ENCODE peak calls at places on chromosome 2, in eight cellular contexts. D is anterior cingulate cortex; Y is CD4-positive, alpha-beta T cell; F is DMS153; G is AG09309; N is left lobe of liver; Q is iris pigment epithelial cell; P is A172. U is an unnamed sample.
A peak's percentile ranks its signal among the peaks of the same experiment; 100 is the strongest.

GRCh38 chr2:182381225-182381624 is 45.6 kb downstream of the PDE1A start:
- DNase-seq in D (no peak), Y (no peak), F (no peak), G (no peak), N (no peak), Q (no peak), P (no peak), U (no peak)

GRCh38 chr2:128304330-128304714 is 14.3 kb downstream of the HS6ST1 start:
- DNase-seq in D (no peak), Y (no peak), F (no peak), G (no peak), N (no peak), Q (no peak), P (no peak), U (no peak)

GRCh38 chr2:189300917-189301316 is 121.4 kb upstream of the COL5A2 start:
- DNase-seq in D (no peak), Y (peak; percentile 13), F (no peak), G (no peak), N (no peak), Q (no peak), P (no peak), U (no peak)

GRCh38 chr2:4553219-4553618 is 849.8 kb downstream of the DCDC2C start:
- DNase-seq in D (no peak), Y (no peak), F (no peak), G (no peak), N (no peak), Q (no peak), P (no peak), U (no peak)

GRCh38 chr2:146214394-146214929 is 1630.4 kb upstream of the ACVR2A start:
- DNase-seq in D (no peak), Y (no peak), F (no peak), G (no peak), N (no peak), Q (peak; percentile 5), P (no peak), U (no peak)

GRCh38 chr2:118202707-118203303 is 114.5 kb downstream of the INSIG2 start:
- DNase-seq in D (no peak), Y (peak; percentile 32), F (no peak), G (peak; percentile 25), N (no peak), Q (peak; percentile 43), P (peak; percentile 49), U (peak; percentile 49)

GRCh38 chr2:149686677-149687427 is 99.3 kb upstream of the MMADHC start:
- DNase-seq in D (no peak), Y (no peak), F (no peak), G (no peak), N (no peak), Q (no peak), P (no peak), U (no peak)

GRCh38 chr2:186348200-186348599 is 137.9 kb upstream of the ZC3H15 start:
- DNase-seq in D (no peak), Y (no peak), F (no peak), G (no peak), N (no peak), Q (peak; percentile 35), P (no peak), U (no peak)

GRCh38 chr2:167844714-167845530 is 402.5 kb downstream of the STK39 start:
- DNase-seq in D (no peak), Y (no peak), F (peak; percentile 71), G (no peak), N (no peak), Q (no peak), P (no peak), U (peak; percentile 29)

U was measured in ACHN.